ENCODE peak calls at places on chromosome X, in four cellular contexts. Z, F, H and K are unnamed samples. For H3K4me1, the result is how much of the 10 kb centered on the place peaks cover.

GRCh38 chrX:7201481-7201880 is 53.5 kb upstream of the PUDP start:
- DNase-seq in H (no peak), F (no peak), Z (no peak), K (no peak)

GRCh38 chrX:44428989-44429627 is 85.6 kb upstream of the EFHC2 start:
- DNase-seq in Z (no peak), H (peak), F (no peak), K (no peak)

GRCh38 chrX:148536961-148537360 is 36.5 kb downstream of the AFF2 start:
- DNase-seq in H (no peak), F (no peak), Z (peak), K (no peak)

GRCh38 chrX:135327299-135327698 is 18.0 kb downstream of the ETDC start:
- DNase-seq in F (no peak), H (peak), Z (peak), K (no peak)

GRCh38 chrX:74420194-74421035 is 878 bp upstream of the SLC16A2 start:
- DNase-seq in Z (peak), F (peak), H (peak), K (peak)

GRCh38 chrX:138127314-138127713 is 561.4 kb downstream of the ZIC3 start:
- DNase-seq in F (no peak), Z (peak), H (no peak), K (no peak)

GRCh38 chrX:7771788-7772438 is 71.1 kb upstream of the VCX start:
- DNase-seq in H (no peak), F (no peak), Z (no peak), K (no peak)

GRCh38 chrX:97841544-97842179 is 958.0 kb downstream of the RPA4 start:
- DNase-seq in H (no peak), Z (no peak), F (no peak), K (no peak)

GRCh38 chrX:34918091-34918736 is 24.4 kb upstream of the FAM47B start:
- DNase-seq in H (peak), Z (peak), F (no peak), K (no peak)

GRCh38 chrX:78822157-78822683 is 74.7 kb downstream of the LPAR4 start:
- DNase-seq in Z (no peak), F (no peak), H (no peak), K (no peak)

GRCh38 chrX:44506688-44507087 is 36.0 kb downstream of the FUNDC1 start:
- DNase-seq in Z (no peak), F (no peak), H (no peak), K (no peak)

GRCh38 chrX:45758738-45759397 is 558.2 kb upstream of the DIPK2B start:
- DNase-seq in Z (peak), H (no peak), F (no peak), K (no peak)

GRCh38 chrX:148223361-148223760 is 242.2 kb downstream of the FMR1NB start:
- DNase-seq in F (no peak), H (no peak), Z (no peak), K (no peak)

GRCh38 chrX:152632445-152633097 is 5.1 kb upstream of the GABRQ start:
- DNase-seq in Z (peak), H (peak), F (no peak), K (peak)

GRCh38 chrX:31508338-31508737 is 436.5 kb upstream of the FTHL17 start:
- DNase-seq in H (no peak), Z (peak), F (no peak), K (peak)

GRCh38 chrX:54786972-54787371 is 11.1 kb downstream of the ITIH6 start:
- DNase-seq in H (peak), Z (no peak), F (no peak), K (no peak)

GRCh38 chrX:31421441-31421840 is 349.6 kb upstream of the FTHL17 start:
- DNase-seq in Z (no peak), H (no peak), F (no peak), K (no peak)

GRCh38 chrX:48971325-48972213 is at the start of gene KCND1:
- DNase-seq in H (no peak), F (no peak), Z (peak), K (peak)

GRCh38 chrX:107579956-107580355 is 48.4 kb upstream of the PRPS1 start:
- DNase-seq in H (no peak), F (no peak), Z (peak), K (no peak)

GRCh38 chrX:123424546-123424945 is 240.5 kb downstream of the GRIA3 start:
- DNase-seq in F (no peak), Z (peak), H (peak), K (no peak)

GRCh38 chrX:107505223-107505622 is 55.8 kb downstream of the FRMPD3 start:
- DNase-seq in Z (no peak), F (no peak), H (no peak), K (no peak)

GRCh38 chrX:17801431-17801830 is 59.7 kb downstream of the RAI2 start:
- DNase-seq in Z (no peak), F (no peak), H (no peak), K (no peak)

GRCh38 chrX:64204701-64205440 is 637 bp downstream of the AMER1 start:
- DNase-seq in Z (peak), F (peak), H (no peak), K (peak)

GRCh38 chrX:46325312-46325877 is 219.8 kb downstream of the ZNF674 start:
- DNase-seq in F (peak), H (peak), Z (peak), K (no peak)

GRCh38 chrX:125151146-125151545 is 168.5 kb upstream of the TEX13C start:
- DNase-seq in H (no peak), Z (no peak), F (no peak), K (no peak)

GRCh38 chrX:40719218-40719617 is 16.1 kb downstream of the MED14 start:
- DNase-seq in Z (peak), F (no peak), H (no peak), K (no peak)
- H3K27ac ChIP-seq in Z (peak), F (no peak), H (no peak), K (no peak)

GRCh38 chrX:104168127-104168526 is 1.9 kb downstream of the FAM199X start:
- DNase-seq in Z (no peak), H (no peak), F (no peak), K (no peak)
- H3K4me3 ChIP-seq in Z (peak), H (peak), F (no peak), K (no peak)

GRCh38 chrX:13694359-13694758 is 5.4 kb downstream of the RAB9A start:
- DNase-seq in Z (peak), F (no peak), H (no peak), K (no peak)
- H3K4me1 ChIP-seq in Z (under half), F (under half), H (under half), K (under half)

GRCh38 chrX:129930941-129931410 is 25.0 kb downstream of the UTP14A start:
- DNase-seq in F (no peak), Z (peak), H (no peak), K (no peak)

GRCh38 chrX:129933700-129934099 is 27.7 kb downstream of the UTP14A start:
- DNase-seq in F (no peak), H (no peak), Z (peak), K (no peak)

GRCh38 chrX:129931411-129932136 is 25.6 kb downstream of the UTP14A start:
- DNase-seq in F (peak), H (peak), Z (peak), K (peak)

GRCh38 chrX:129932792-129933321 is 26.9 kb downstream of the UTP14A start:
- DNase-seq in H (peak), Z (peak), F (peak), K (peak)

GRCh38 chrX:129932137-129932791 is 26.3 kb downstream of the UTP14A start:
- DNase-seq in F (peak), H (peak), Z (peak), K (peak)
- H3K27ac ChIP-seq in F (peak), H (peak), Z (peak), K (peak)

GRCh38 chrX:154371771-154372300 is 2.6 kb downstream of the FLNA start:
- DNase-seq in F (no peak), Z (no peak), H (no peak), K (no peak)
- H3K4me3 ChIP-seq in F (peak), Z (peak), H (peak), K (peak)

GRCh38 chrX:39953879-39954278 is 143.9 kb downstream of the BCOR start:
- DNase-seq in Z (no peak), H (peak), F (peak), K (peak)
- H3K4me1 ChIP-seq in Z (under half), H (under half), F (under half), K (under half)

DNA sequence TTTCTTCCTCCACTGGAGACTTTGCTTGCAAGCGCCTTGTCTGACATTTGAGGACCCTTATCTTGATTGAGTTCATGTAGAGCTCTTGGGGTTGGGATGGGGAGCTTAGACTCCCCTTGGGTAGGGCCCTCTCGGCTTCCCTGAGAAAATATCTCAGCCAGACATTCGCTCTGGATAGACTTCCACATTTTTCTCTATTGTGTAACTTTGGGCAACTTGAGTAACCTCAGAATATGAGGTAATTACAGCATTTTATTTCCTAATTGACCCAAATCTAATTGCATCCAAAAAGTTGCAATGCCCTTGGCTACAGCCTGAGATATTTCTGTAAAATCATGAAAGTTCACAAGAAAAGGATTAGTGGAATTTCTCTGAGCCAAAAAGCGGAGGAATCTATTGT is 102.8 kb upstream of the MXRA5 start:
- DNase-seq in Z (peak), H (no peak), F (no peak), K (no peak)
- H3K27ac ChIP-seq in Z (peak), H (no peak), F (no peak), K (no peak)

GRCh38 chrX:19863237-19864223 is 23.9 kb downstream of the SH3KBP1 start:
- DNase-seq in F (no peak), H (no peak), Z (peak), K (no peak)
- H3K4me3 ChIP-seq in F (no peak), H (no peak), Z (no peak), K (no peak)

DNA sequence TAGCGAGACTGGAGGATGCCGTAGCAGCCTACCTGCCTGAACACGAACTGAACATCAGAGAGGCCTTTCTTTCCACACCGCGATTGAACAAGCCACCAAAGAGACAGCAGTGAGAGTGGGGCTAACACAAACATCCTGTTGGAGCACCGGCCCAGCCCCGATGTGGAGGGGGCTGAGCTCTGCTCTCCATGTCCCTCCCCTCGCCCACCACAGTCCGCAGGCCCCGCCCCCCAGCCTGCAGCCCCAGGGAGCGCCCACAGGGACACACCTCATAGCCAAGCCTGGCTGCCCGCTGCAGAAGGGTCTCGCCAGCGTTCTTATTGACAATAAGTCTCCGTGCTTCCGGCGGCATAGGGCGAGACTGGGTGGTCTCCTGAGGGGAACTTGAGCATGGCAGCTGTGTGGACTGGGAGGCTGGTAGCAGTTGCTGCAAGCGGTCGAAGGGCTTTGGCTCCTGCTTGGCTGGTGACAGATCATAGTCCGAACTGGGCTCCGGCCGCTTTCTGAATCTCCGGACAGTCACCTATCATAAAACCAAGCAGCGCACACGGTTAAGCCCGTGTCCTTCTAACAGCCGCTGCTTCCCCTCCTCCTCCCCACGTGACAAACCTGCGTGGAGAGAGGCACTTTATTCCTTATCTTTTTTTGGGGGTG is 35.8 kb downstream of the BCOR start:
- DNase-seq in H (no peak), F (no peak), Z (no peak), K (no peak)
- H3K4me1 ChIP-seq in H (under half), F (under half), Z (under half), K (under half)